ENCODE peak calls at places on chromosomes 4 and X, in seven cellular contexts. H is vagina, B is prostate gland, V is breast epithelium, A is GM12891, I is suprapubic skin, F is spleen. X is an unnamed sample.

GRCh38 chr4:113657834-113658233 is 103.7 kb downstream of the CAMK2D start:
- DNase-seq in H (no peak), B (no peak), V (no peak), A (no peak), I (no peak), F (no peak), X (no peak)

GRCh38 chr4:174260099-174260498 is 23.4 kb downstream of the FBXO8 start:
- DNase-seq in H (no peak), B (no peak), V (no peak), A (no peak), I (no peak), F (no peak), X (no peak)

GRCh38 chr4:92387459-92388069 is 83.8 kb downstream of the GRID2 start:
- DNase-seq in H (no peak), B (no peak), V (no peak), A (no peak), I (no peak), F (no peak), X (no peak)

GRCh38 chrX:19687395-19687794 is 172.1 kb upstream of the MAP3K15 start:
- DNase-seq in H (no peak), B (no peak), V (no peak), A (no peak), I (no peak), F (no peak), X (no peak)

GRCh38 chrX:13419276-13419675 is 99.4 kb upstream of the ATXN3L start:
- DNase-seq in H (no peak), B (no peak), V (no peak), A (no peak), I (no peak), F (no peak), X (no peak)

GRCh38 chr4:114807759-114808404 is 209.3 kb downstream of the UGT8 start:
- DNase-seq in H (no peak), B (no peak), V (no peak), A (peak; percentile 9), I (no peak), F (no peak), X (peak; percentile 14)

GRCh38 chrX:115268421-115268820 is 21.1 kb upstream of the LUZP4 start:
- DNase-seq in H (no peak), B (no peak), V (no peak), A (no peak), I (no peak), F (no peak), X (no peak)

GRCh38 chr4:117560329-117560728 is 474.0 kb upstream of the NDST3 start:
- DNase-seq in H (no peak), B (no peak), V (no peak), A (no peak), I (no peak), F (no peak), X (no peak)

GRCh38 chr4:72567036-72567435 is 2.0 kb downstream of the ADAMTS3 start:
- DNase-seq in H (no peak), B (no peak), V (no peak), A (no peak), I (no peak), F (no peak), X (no peak)

GRCh38 chr4:72571337-72571736 is 2.3 kb upstream of the ADAMTS3 start:
- DNase-seq in H (no peak), B (no peak), V (no peak), A (no peak), I (no peak), F (no peak), X (no peak)

GRCh38 chr4:72569719-72570235 is 756 bp upstream of the ADAMTS3 start:
- DNase-seq in H (peak; percentile 87), B (peak; percentile 9), V (no peak), A (no peak), I (no peak), F (no peak), X (no peak)

GRCh38 chr4:72567821-72568620 is 1.0 kb downstream of the ADAMTS3 start:
- DNase-seq in H (peak; percentile 90), B (peak; percentile 69), V (peak; percentile 58), A (peak; percentile 30), I (peak; percentile 85), F (peak; percentile 84), X (peak; percentile 13)

DNA sequence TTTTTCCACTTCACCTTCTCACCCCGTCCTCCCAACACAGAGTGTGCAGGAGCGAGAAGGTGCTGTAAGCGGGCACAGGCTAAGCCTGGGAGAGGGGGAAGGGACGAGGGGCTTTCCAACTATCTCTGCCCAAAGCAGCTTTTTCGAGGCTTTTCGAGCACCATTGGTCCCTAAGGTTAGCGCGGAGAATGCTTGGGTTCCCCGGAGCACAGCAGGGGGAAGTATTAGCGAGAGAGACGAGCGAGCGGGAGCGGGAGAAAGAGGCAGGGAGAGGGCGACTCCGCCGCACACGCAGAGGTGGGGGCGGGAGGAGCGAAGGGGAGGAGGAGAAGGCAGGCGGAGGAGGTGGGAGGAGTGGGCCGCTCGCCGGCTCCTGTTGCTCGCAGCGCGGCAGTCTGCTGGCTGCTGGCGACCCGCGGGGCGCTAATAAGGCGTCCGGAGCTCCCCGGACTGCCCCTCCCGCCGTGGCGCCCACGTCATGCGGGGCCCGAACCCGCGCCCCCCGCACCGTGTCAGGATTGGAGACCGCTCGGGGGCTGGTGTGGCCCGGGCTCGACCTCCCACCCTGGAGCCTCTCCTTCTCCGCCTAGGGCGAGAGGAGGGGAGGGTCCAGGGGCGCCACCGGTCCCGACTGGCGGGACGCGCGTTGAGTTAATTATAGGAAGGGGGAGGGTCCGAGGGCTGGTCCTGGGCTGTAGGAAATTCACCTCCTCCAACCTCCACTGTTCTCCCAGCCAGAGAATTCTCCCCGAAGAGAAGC is at the start of gene ADAMTS3:
- DNase-seq in H (no peak), B (peak; percentile 59), V (peak; percentile 53), A (peak; percentile 30), I (peak; percentile 80), F (peak; percentile 80), X (peak; percentile 25)
- TF ChIP-seq POLR2A in H (no peak), B (no peak), V (no peak), A (no peak), I (no peak), F (no peak), X (no peak)

DNA sequence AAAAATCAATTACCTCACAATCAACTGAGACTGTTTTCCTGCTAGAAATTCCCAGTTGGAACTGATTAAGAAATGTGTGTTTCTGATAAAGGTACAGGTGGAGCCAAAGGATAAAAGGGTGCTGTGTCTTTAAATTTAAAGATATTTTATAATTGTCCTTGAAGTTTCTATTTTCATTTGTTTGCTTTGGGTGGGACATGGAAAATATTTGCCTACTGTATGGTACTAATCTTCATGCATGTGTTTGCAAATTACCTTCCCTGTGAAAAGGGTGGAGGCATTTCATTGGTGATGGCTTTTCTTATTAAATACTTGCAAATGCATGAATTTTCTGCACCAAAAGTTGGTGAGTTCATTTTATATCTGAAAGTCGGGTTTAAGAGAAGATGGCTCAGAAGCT is 215.9 kb downstream of the RELL1 start:
- DNase-seq in H (no peak), B (no peak), V (no peak), A (no peak), I (no peak), F (no peak), X (no peak)
- TF ChIP-seq POLR2AphosphoS5 in H (no peak), B (no peak), V (no peak), A (no peak), I (no peak), F (no peak), X (no peak)

GRCh38 chrX:1591863-1592127 is 391 bp downstream of the AKAP17A start:
- DNase-seq in H (no peak), B (no peak), V (no peak), A (no peak), I (no peak), F (no peak), X (no peak)

GRCh38 chrX:1595711-1596060 is 4.3 kb downstream of the AKAP17A start:
- DNase-seq in H (no peak), B (no peak), V (no peak), A (no peak), I (peak; percentile 24), F (peak; percentile 69), X (no peak)

GRCh38 chrX:1592128-1592862 is 891 bp downstream of the AKAP17A start:
- DNase-seq in H (no peak), B (no peak), V (no peak), A (peak; percentile 71), I (no peak), F (peak; percentile 90), X (peak; percentile 74)

GRCh38 chrX:1592863-1593201 is 1.4 kb downstream of the AKAP17A start:
- DNase-seq in H (no peak), B (no peak), V (no peak), A (no peak), I (no peak), F (peak; percentile 84), X (no peak)

DNA sequence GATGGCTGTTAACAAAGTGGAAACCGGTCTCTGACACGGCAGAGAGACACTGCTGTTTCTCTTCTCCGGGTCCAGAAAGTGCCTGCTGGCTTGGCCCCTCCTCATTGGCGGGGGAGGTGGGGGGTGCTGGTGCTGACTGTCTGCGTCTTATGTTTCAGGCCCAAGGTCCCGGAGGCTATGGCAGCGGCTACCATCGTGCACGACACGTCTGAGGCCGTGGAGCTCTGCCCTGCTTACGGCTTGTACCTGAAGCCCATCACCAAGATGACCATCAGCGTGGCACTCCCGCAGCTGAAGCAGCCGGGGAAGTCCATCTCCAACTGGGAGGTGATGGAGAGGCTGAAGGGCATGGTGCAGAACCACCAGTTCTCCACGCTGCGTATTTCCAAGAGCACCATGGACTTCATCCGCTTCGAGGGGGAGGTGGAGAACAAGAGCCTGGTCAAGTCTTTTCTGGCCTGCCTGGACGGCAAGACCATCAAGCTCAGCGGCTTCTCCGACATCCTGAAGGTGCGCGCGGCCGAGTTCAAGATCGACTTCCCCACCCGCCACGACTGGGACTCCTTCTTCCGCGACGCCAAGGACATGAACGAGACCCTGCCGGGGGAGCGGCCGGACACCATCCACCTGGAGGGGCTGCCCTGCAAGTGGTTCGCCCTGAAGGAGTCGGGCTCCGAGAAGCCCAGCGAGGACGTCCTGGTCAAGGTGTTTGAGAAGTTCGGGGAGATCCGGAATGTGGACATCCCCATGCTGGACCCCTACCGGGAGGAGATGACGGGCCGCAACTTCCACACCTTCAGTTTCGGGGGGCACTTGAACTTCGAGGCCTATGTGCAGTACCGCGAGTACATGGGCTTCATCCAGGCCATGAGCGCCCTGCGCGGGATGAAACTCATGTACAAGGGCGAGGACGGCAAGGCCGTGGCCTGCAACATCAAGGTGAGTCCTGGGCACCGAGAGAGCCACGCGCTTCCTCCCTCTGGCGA is 2.2 kb downstream of the AKAP17A start:
- DNase-seq in H (no peak), B (no peak), V (no peak), A (no peak), I (peak; percentile 81), F (peak; percentile 86), X (no peak)
- TF ChIP-seq POLR2A in H (no peak), B (no peak), V (no peak), A (no peak), I (no peak), F (no peak), X (no peak)

DNA sequence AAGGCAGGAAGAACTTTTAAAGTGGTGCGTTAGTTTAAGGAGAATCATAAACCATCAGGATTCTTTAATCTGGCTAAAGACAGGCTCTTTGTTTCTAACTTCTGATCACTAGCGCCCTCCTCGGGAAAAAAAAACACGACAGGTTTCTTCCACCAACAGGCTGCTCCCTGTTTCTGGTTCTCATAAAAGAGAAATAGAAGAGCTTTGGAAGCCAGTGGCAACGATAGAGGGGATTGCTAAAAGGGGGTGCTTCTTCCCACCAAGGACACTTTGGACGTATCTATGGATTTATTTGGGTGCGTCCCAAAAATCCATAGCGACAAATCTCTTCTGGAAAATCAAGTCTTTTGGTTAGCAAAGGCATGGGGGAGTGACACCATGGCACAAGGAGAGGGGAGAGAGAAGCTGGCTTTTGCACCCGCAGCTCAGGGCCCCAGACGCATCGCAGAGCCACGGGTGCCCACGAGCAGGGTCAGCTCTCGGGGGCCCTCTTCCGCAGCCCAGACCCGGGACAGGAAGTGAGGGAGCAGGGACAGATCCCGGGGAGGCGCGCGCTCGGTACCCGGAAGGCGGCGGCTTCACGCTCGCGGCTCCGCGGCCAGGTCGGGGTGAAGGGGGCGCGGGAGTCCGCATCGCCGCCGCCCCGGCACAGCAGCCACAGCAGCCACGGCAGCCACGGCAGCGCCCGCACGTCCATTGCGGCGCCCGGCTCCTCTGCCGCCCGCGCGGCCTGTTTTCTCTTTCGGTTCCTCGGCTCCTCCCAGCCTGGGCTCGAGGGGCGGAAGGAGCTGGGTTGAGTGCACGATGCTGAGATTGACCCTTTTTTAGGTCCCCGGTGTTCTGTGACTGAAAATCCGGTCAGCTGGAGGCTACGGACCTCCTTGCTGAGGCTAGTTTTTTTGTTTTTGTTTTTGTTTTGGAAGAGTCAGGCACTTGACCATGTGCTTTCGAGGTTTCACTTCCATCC is at the start of gene CTSO:
- DNase-seq in H (no peak), B (peak; percentile 68), V (peak; percentile 65), A (peak; percentile 51), I (peak; percentile 87), F (peak; percentile 94), X (peak; percentile 39)
- TF ChIP-seq POLR2AphosphoS5 in H (peak; percentile 61), B (peak; percentile 43), V (peak; percentile 36), A (peak; percentile 73), I (no peak), F (peak; percentile 83), X (peak; percentile 71)

X was measured in GM12892.